ENCODE peak calls at places on chromosome 7, in four cellular contexts. One of them, this sample, is unnamed.
A peak's percentile ranks its signal among the peaks of the same experiment; 100 is the strongest.

GRCh38 chr7:144835166-144835611 is 664 bp downstream of the TPK1 start:
- DNase-seq in GM12878: peak; percentile 21
- DNase-seq in K562: peak; percentile 68
- DNase-seq in HepG2: peak; percentile 1
- DNase-seq in this sample: peak; percentile 53

GRCh38 chr7:5379576-5379975 is 44.1 kb downstream of the TNRC18 start:
- DNase-seq in GM12878: no peak
- DNase-seq in HepG2: no peak
- DNase-seq in K562: no peak
- DNase-seq in this sample: no peak

GRCh38 chr7:95394370-95394769 is 1.8 kb downstream of the PON3 start:
- DNase-seq in GM12878: no peak
- DNase-seq in HepG2: no peak
- DNase-seq in K562: no peak
- DNase-seq in this sample: no peak

GRCh38 chr7:41117431-41117830 is 585.5 kb downstream of the INHBA start:
- DNase-seq in HepG2: no peak
- DNase-seq in K562: no peak
- DNase-seq in GM12878: no peak
- DNase-seq in this sample: no peak

GRCh38 chr7:27173412-27174076 is 576 bp downstream of the HOXA10 start:
- DNase-seq in K562: no peak
- DNase-seq in HepG2: no peak
- DNase-seq in GM12878: no peak
- DNase-seq in this sample: no peak

GRCh38 chr7:44757311-44757710 is 8.7 kb downstream of the ZMIZ2 start:
- DNase-seq in K562: no peak
- DNase-seq in HepG2: no peak
- DNase-seq in GM12878: no peak
- DNase-seq in this sample: no peak

GRCh38 chr7:96118449-96119001 is 203.4 kb downstream of the SLC25A13 start:
- DNase-seq in GM12878: no peak
- DNase-seq in K562: peak; percentile 16
- DNase-seq in HepG2: no peak
- DNase-seq in this sample: no peak

GRCh38 chr7:6398943-6399342 is 48.8 kb downstream of the DAGLB start:
- DNase-seq in K562: no peak
- DNase-seq in HepG2: no peak
- DNase-seq in GM12878: no peak
- DNase-seq in this sample: no peak

GRCh38 chr7:148191391-148192076 is 399.0 kb upstream of the C7orf33 start:
- DNase-seq in HepG2: no peak
- DNase-seq in K562: peak; percentile 4
- DNase-seq in GM12878: no peak
- DNase-seq in this sample: no peak

GRCh38 chr7:94908204-94909022 is 1.0 kb downstream of the PPP1R9A start:
- DNase-seq in K562: no peak
- DNase-seq in GM12878: no peak
- DNase-seq in HepG2: peak; percentile 54
- DNase-seq in this sample: peak; percentile 42

GRCh38 chr7:150649428-150649827 is 17.2 kb upstream of the GIMAP6 start:
- DNase-seq in GM12878: no peak
- DNase-seq in HepG2: no peak
- DNase-seq in K562: no peak
- DNase-seq in this sample: no peak

GRCh38 chr7:100588438-100588837 is 2.3 kb downstream of the FBXO24 start:
- DNase-seq in GM12878: no peak
- DNase-seq in HepG2: no peak
- DNase-seq in K562: peak; percentile 70
- DNase-seq in this sample: no peak

GRCh38 chr7:150335101-150335773 is 6.2 kb downstream of the RARRES2 start:
- DNase-seq in GM12878: no peak
- DNase-seq in HepG2: no peak
- DNase-seq in K562: no peak
- DNase-seq in this sample: no peak

GRCh38 chr7:130009848-130010688 is 41.1 kb downstream of the ZC3HC1 start:
- DNase-seq in GM12878: peak; percentile 17
- DNase-seq in HepG2: peak; percentile 13
- DNase-seq in K562: peak; percentile 88
- DNase-seq in this sample: no peak

GRCh38 chr7:19928247-19928646 is 154.8 kb upstream of the TMEM196 start:
- DNase-seq in K562: no peak
- DNase-seq in HepG2: no peak
- DNase-seq in GM12878: peak; percentile 21
- DNase-seq in this sample: no peak

GRCh38 chr7:128550920-128551319 is 74.4 kb downstream of the METTL2B start:
- DNase-seq in HepG2: no peak
- DNase-seq in GM12878: no peak
- DNase-seq in K562: no peak
- DNase-seq in this sample: no peak

GRCh38 chr7:118590107-118590506 is 365.6 kb downstream of the ANKRD7 start:
- DNase-seq in GM12878: no peak
- DNase-seq in HepG2: no peak
- DNase-seq in K562: peak; percentile 47
- DNase-seq in this sample: no peak

GRCh38 chr7:93551063-93551895 is 23.2 kb downstream of the CALCR start:
- DNase-seq in GM12878: no peak
- DNase-seq in K562: peak; percentile 62
- DNase-seq in HepG2: peak; percentile 17
- DNase-seq in this sample: peak; percentile 28

GRCh38 chr7:2399848-2400587 is 3.4 kb upstream of the CHST12 start:
- DNase-seq in GM12878: no peak
- DNase-seq in K562: peak; percentile 79
- DNase-seq in HepG2: peak; percentile 76
- DNase-seq in this sample: no peak

GRCh38 chr7:28112883-28113540 is 67.6 kb downstream of the JAZF1 start:
- DNase-seq in K562: no peak
- DNase-seq in HepG2: peak; percentile 4
- DNase-seq in GM12878: no peak
- DNase-seq in this sample: no peak

GRCh38 chr7:99374121-99375064 is at the start of gene ARPC1B:
- DNase-seq in K562: peak; percentile 93
- DNase-seq in GM12878: no peak
- DNase-seq in HepG2: peak; percentile 57
- DNase-seq in this sample: peak; percentile 89

GRCh38 chr7:159020987-159021386 is 123.7 kb downstream of the VIPR2 start:
- DNase-seq in K562: peak; percentile 73
- DNase-seq in GM12878: no peak
- DNase-seq in HepG2: peak; percentile 54
- DNase-seq in this sample: no peak

DNA sequence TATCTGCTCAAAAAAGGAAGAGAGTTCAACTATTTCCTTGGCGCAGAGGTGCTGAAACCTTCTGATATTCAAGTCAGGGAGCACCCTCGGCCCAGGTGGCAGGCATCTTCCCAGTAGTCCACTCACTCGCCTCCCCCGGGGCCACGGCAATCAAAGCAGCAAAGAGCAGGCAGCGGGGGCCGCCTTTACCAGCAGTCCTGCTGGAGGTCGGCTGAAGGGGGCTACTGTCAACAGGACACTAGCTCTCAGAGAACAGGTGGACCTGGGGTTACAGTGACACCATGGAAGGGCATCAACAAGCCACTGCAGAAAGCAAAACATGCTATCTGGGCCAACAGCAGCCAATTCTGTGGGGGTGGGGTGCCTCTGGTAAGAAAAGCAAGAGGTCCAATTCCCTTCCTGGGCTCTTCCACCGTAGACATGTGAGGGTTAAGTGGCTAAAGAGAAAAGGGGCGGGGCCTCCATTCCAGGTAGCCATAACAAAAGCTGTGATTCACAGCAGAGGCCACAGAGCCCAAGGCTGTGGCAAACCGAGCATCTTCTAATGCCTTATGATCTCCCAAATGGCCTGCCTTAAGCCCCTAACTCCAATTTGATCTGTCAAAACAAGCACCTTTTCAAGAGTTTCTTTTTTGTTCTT is 9.4 kb downstream of the FZD9 start:
- DNase-seq in K562: no peak
- DNase-seq in HepG2: no peak
- DNase-seq in GM12878: no peak
- DNase-seq in this sample: no peak
- TF ChIP-seq FOXK2 in K562: no peak
- TF ChIP-seq FOXK2 in HepG2: no peak
- TF ChIP-seq FOXK2 in GM12878: no peak
- TF ChIP-seq FOXK2 in this sample: no peak

DNA sequence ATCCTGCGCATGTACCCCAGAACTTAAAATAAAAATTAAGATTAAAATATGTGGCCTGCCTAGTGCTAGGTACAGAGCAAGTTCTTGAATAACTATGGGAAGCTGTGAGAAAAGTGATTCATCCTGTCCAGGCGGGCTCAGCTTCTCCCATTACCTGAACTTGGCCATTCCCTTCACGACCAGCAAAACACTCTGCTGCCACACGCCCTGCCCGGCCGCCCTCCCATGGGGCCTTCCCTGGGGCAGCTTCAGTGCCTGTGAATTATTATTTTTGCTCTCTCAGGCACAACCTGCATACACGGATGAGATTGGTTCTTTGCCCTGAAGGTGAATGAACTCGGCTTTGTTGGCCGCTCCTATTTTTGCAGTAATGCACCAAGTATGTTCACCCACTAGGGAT is 209.2 kb upstream of the SHH start:
- DNase-seq in K562: no peak
- DNase-seq in GM12878: no peak
- DNase-seq in HepG2: no peak
- DNase-seq in this sample: no peak
- TF ChIP-seq SP1 in K562: no peak
- TF ChIP-seq SP1 in GM12878: no peak
- TF ChIP-seq SP1 in HepG2: no peak
- TF ChIP-seq SP1 in this sample: no peak

GRCh38 chr7:55409474-55410225 is 44.5 kb downstream of the LANCL2 start:
- DNase-seq in HepG2: no peak
- DNase-seq in K562: peak; percentile 72
- DNase-seq in GM12878: peak; percentile 1
- DNase-seq in this sample: no peak

GRCh38 chr7:55415173-55415778 is 50.1 kb downstream of the LANCL2 start:
- DNase-seq in GM12878: peak; percentile 25
- DNase-seq in HepG2: peak; percentile 62
- DNase-seq in K562: peak; percentile 79
- DNase-seq in this sample: peak; percentile 81

GRCh38 chr7:55411844-55412243 is 46.7 kb downstream of the LANCL2 start:
- DNase-seq in HepG2: no peak
- DNase-seq in K562: no peak
- DNase-seq in GM12878: no peak
- DNase-seq in this sample: no peak

GRCh38 chr7:55410641-55411239 is 45.6 kb downstream of the LANCL2 start:
- DNase-seq in HepG2: no peak
- DNase-seq in GM12878: no peak
- DNase-seq in K562: no peak
- DNase-seq in this sample: no peak

GRCh38 chr7:55413442-55413841 is 48.3 kb downstream of the LANCL2 start:
- DNase-seq in K562: no peak
- DNase-seq in HepG2: no peak
- DNase-seq in GM12878: no peak
- DNase-seq in this sample: no peak
- TF ChIP-seq FOXK2 in K562: no peak
- TF ChIP-seq FOXK2 in HepG2: no peak
- TF ChIP-seq FOXK2 in GM12878: no peak
- TF ChIP-seq FOXK2 in this sample: no peak

GRCh38 chr7:4157651-4158050 is 524.4 kb upstream of the FOXK1 start:
- DNase-seq in GM12878: no peak
- DNase-seq in K562: no peak
- DNase-seq in HepG2: no peak
- DNase-seq in this sample: no peak
- TF ChIP-seq SP1 in GM12878: no peak
- TF ChIP-seq SP1 in K562: no peak
- TF ChIP-seq SP1 in HepG2: no peak
- TF ChIP-seq SP1 in this sample: no peak

GRCh38 chr7:112192236-112193154 is 13.7 kb downstream of the DOCK4 start:
- DNase-seq in HepG2: no peak
- DNase-seq in GM12878: no peak
- DNase-seq in K562: no peak
- DNase-seq in this sample: no peak
- TF ChIP-seq FOXK2 in HepG2: no peak
- TF ChIP-seq FOXK2 in GM12878: no peak
- TF ChIP-seq FOXK2 in K562: no peak
- TF ChIP-seq FOXK2 in this sample: no peak

GRCh38 chr7:29299986-29300609 is 105.5 kb downstream of the CHN2 start:
- DNase-seq in K562: no peak
- DNase-seq in HepG2: no peak
- DNase-seq in GM12878: no peak
- DNase-seq in this sample: no peak
- TF ChIP-seq SP1 in K562: no peak
- TF ChIP-seq SP1 in HepG2: no peak
- TF ChIP-seq SP1 in GM12878: no peak
- TF ChIP-seq SP1 in this sample: no peak

GRCh38 chr7:46115410-46115809 is 194.3 kb upstream of the IGFBP3 start:
- DNase-seq in GM12878: no peak
- DNase-seq in K562: no peak
- DNase-seq in HepG2: no peak
- DNase-seq in this sample: no peak
- TF ChIP-seq FOXK2 in GM12878: no peak
- TF ChIP-seq FOXK2 in K562: no peak
- TF ChIP-seq FOXK2 in HepG2: no peak
- TF ChIP-seq FOXK2 in this sample: no peak

GRCh38 chr7:84876036-84876821 is 310.6 kb downstream of the SEMA3D start:
- DNase-seq in HepG2: no peak
- DNase-seq in K562: no peak
- DNase-seq in GM12878: no peak
- DNase-seq in this sample: no peak
- TF ChIP-seq SP1 in HepG2: no peak
- TF ChIP-seq SP1 in K562: no peak
- TF ChIP-seq SP1 in GM12878: no peak
- TF ChIP-seq SP1 in this sample: no peak